ENCODE peak calls at places on chromosome 14, in six cellular contexts. M is A549, I is HCT116, Z is HepG2, P is H1, N is K562. C is an unnamed sample. For H3K9me3, the result is how much of the 10 kb centered on the place peaks cover.

GRCh38 chr14:58699656-58700055 is 61.9 kb downstream of the DACT1 start:
- DNase-seq in Z (no peak), I (no peak), P (no peak), M (no peak), N (no peak), C (no peak)

GRCh38 chr14:93736378-93737014 is 51.8 kb downstream of the PRIMA1 start:
- DNase-seq in M (peak), N (no peak), I (no peak), P (peak), Z (peak), C (no peak)

GRCh38 chr14:94823556-94824341 is 53.8 kb upstream of the GSC start:
- DNase-seq in Z (peak), N (peak), M (peak), I (peak), P (no peak), C (no peak)

GRCh38 chr14:74190910-74191575 is 48.2 kb upstream of the VSX2 start:
- DNase-seq in P (no peak), M (no peak), N (no peak), Z (no peak), I (no peak), C (no peak)

GRCh38 chr14:104776481-104776880 is 19.1 kb downstream of the AKT1 start:
- DNase-seq in P (no peak), N (no peak), I (no peak), M (no peak), Z (no peak), C (no peak)

GRCh38 chr14:65287264-65288131 is 125.0 kb upstream of the FUT8 start:
- DNase-seq in M (no peak), P (no peak), I (no peak), Z (no peak), N (no peak), C (peak)

GRCh38 chr14:69703047-69704046 is 63.6 kb upstream of the SRSF5 start:
- DNase-seq in I (no peak), P (no peak), N (no peak), M (no peak), Z (peak), C (no peak)

GRCh38 chr14:54629183-54629582 is 62.3 kb downstream of the SAMD4A start:
- DNase-seq in M (no peak), I (no peak), Z (no peak), P (no peak), N (no peak), C (no peak)

GRCh38 chr14:65184032-65184764 is 81.9 kb upstream of the MAX start:
- DNase-seq in I (no peak), P (no peak), M (no peak), N (no peak), Z (no peak), C (no peak)

GRCh38 chr14:31070431-31070830 is 44.3 kb upstream of the STRN3 start:
- DNase-seq in N (no peak), I (no peak), Z (no peak), M (no peak), P (no peak), C (no peak)

GRCh38 chr14:69637503-69638030 is 26.2 kb downstream of the SUSD6 start:
- DNase-seq in Z (peak), I (no peak), P (no peak), M (no peak), N (peak), C (no peak)

GRCh38 chr14:104103061-104104005 is 17.8 kb downstream of the ASPG start:
- DNase-seq in P (no peak), M (no peak), N (no peak), I (no peak), Z (no peak), C (no peak)

GRCh38 chr14:105935384-105935783 is 409.0 kb downstream of the TMEM121 start:
- DNase-seq in Z (no peak), N (no peak), I (no peak), P (no peak), M (no peak), C (no peak)

GRCh38 chr14:105929327-105930081 is 403.1 kb downstream of the TMEM121 start:
- DNase-seq in Z (no peak), M (no peak), I (no peak), P (no peak), N (peak), C (no peak)

GRCh38 chr14:105930572-105930971 is 404.2 kb downstream of the TMEM121 start:
- DNase-seq in M (no peak), Z (no peak), P (no peak), N (peak), I (no peak), C (no peak)

GRCh38 chr14:105931808-105932483 is 405.6 kb downstream of the TMEM121 start:
- DNase-seq in P (no peak), M (peak), N (peak), Z (no peak), I (no peak), C (no peak)

DNA sequence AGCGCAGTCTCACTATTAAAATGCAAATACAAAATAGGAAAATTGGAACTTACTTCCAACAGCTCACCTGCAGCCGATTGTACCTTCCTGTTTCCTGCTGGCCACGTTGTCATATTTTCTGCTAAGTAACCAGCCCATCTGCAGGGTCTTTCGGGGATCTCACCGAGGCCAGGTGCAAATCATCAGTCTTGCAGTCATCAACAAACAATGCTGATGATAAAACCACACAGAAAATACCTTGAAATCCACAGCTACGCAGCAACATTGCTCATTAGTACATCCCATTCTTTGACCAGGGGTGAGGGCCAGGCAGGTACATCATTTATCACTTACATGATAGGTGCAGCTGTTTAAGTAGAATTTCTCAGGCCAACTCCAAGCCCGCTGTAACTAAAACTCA is 406.9 kb downstream of the TMEM121 start:
- DNase-seq in P (no peak), N (no peak), M (no peak), I (no peak), Z (no peak), C (no peak)
- H3K9me3 ChIP-seq in P (half or more), N (under half), M (under half), I (under half), Z (under half), C (under half)

DNA sequence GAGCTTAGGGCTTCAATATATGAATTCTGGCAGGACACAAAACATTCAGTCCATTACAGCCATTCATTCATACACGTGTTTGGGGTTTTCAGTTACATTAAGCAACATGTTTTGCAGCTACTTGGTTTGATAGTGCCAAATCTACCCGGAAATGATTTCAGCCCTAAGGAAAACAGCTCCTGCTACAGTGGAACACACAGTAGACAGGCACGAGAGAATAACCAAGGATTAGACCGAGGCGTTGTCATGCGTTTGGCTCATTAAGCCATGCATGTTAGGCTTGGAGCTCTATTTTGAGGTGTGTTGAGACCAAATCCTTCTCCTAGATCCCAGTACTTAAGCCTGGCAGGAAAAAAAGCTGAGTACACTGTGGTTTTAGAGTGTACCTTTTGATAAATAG is 177.4 kb downstream of the PRKCH start:
- DNase-seq in N (no peak), Z (no peak), M (no peak), P (no peak), I (no peak), C (peak)
- TF ChIP-seq MAX in N (no peak), Z (no peak), M (no peak), P (no peak), I (no peak), C (peak)

DNA sequence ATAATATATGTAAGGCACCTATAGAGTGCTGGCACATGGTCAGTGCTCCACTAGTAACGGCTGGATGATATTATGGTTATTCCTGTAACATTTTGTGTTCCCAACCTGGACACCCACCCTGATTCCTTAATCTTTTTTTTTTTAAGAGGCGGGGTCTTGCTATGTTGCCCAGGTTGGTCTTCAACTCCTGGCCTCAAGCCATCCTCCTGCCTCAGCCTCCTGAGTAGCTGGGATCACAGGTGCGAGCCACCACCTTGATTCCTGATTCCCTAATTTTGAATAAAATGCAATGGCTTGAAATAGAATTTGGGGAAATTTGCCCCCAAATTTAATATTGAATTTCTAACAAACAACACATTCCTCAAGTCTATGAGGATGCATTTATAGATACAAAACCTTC is 7.4 kb downstream of the C14orf93 start:
- DNase-seq in Z (no peak), P (no peak), N (no peak), I (no peak), M (no peak), C (no peak)
- H3K9me3 ChIP-seq in Z (under half), P (under half), N (under half), I (under half), M (under half), C (under half)

GRCh38 chr14:96354246-96354645 is 8.9 kb downstream of the ATG2B start:
- DNase-seq in M (no peak), I (no peak), P (no peak), N (no peak), Z (no peak), C (no peak)
- TF ChIP-seq MAX in M (no peak), I (no peak), P (no peak), N (no peak), Z (no peak), C (no peak)

DNA sequence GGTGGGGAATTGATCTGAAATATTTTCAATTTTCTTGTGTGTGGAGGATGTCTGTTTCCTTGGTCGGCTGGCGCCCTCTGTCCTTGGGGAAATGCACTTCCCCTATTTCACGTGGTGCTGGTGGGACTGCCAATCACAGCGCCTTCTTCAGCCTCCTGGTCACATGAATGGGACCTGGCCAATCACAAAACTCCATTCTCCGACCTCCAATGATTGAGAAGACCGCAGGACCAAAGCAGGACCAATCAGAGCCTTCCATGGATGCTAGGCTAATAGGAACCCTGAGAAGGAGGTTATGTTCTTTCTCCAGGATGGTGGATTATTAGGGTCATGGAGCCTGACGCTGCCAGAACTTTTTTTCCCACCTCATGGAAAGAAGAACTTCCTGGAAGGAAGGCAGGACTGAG is 188.7 kb downstream of the TTC8 start:
- DNase-seq in Z (peak), M (peak), I (peak), N (peak), P (peak), C (peak)
- H3K9me3 ChIP-seq in Z (under half), M (under half), I (under half), N (under half), P (under half), C (under half)

DNA sequence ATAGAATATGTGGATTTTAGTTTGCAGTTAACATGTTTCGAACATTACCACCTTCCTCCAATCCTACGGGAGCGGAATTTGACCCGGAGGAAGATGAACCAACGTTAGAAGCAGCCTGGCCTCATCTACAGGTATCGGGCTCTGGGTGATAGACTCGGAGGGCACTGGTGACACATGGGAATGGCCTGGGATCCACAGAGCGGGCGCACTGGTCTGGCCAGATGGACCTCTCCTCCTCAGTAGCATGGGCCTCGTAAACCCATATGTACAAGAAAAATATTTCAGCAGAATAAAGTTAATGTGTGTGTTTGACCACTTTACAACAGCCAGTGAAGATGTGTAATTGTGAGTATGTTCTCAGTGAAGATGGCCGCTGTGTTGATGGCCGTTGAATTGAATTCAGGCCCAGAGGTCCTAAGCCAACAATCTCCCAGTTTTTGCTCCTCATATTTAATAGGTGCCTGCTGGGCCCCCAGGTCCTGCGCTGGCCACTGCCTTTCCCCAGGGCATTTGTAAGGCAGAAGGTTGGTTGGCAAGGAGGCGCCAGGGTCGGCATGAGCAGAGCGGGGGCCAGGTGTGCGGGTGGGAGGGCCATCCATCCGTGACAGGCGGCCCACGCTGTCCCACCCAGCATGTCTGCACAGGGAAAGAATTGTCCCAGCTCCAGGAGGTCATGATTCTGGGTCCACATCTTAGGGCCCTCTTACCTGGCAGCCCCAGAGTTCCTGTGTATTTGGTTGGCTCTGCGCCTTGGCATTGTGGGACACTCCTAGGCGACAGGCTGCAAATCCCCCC is 82.0 kb upstream of the DYNC1H1 start:
- DNase-seq in P (no peak), M (no peak), N (no peak), I (no peak), Z (no peak), C (no peak)
- TF ChIP-seq MAX in P (no peak), M (no peak), N (no peak), I (no peak), Z (no peak), C (no peak)

C was measured in endothelial cell of umbilical vein.